ENCODE peak calls at places on chromosomes 7 and 10, in ten cellular contexts. E is ACHN, Y is T-cell, P is AML-193, O is NCI-H748 treated with DMSO at 0.1 percent for 48 hours, H is EL, S is NCI-H1694 treated with DMSO at 0.1 percent for 48 hours, Z is nucleus accumbens, G is M059J, L is iPS DF 6.9. D is an unnamed sample.

GRCh38 chr7:122143751-122144711 is at the start of gene AASS:
- DNase-seq in E (peak; percentile 99), Y (peak; percentile 69), P (no peak), O (peak; percentile 81), H (peak; percentile 96), S (peak; percentile 82), Z (peak; percentile 95), G (peak; percentile 91), L (peak; percentile 99), D (peak; percentile 99)

GRCh38 chr10:10320981-10321380 is 696.7 kb upstream of the CELF2 start:
- DNase-seq in E (no peak), Y (no peak), P (no peak), O (no peak), H (peak; percentile 38), S (no peak), Z (no peak), G (no peak), L (no peak), D (peak; percentile 8)

GRCh38 chr10:90470971-90471370 is 386.9 kb downstream of the HTR7 start:
- DNase-seq in E (no peak), Y (no peak), P (no peak), O (no peak), H (no peak), S (no peak), Z (no peak), G (peak; percentile 77), L (no peak), D (no peak)

GRCh38 chr7:46559194-46559576 is 638.1 kb upstream of the IGFBP3 start:
- DNase-seq in E (no peak), Y (no peak), P (no peak), O (no peak), H (peak; percentile 84), S (no peak), Z (no peak), G (peak; percentile 86), L (no peak), D (peak; percentile 7)

GRCh38 chr7:64879097-64879730 is 23.9 kb upstream of the ZNF273 start:
- DNase-seq in E (no peak), Y (no peak), P (no peak), O (no peak), H (no peak), S (no peak), Z (no peak), G (peak; percentile 60), L (no peak), D (no peak)

GRCh38 chr10:31263903-31264302 is 55.1 kb upstream of the ZEB1 start:
- DNase-seq in E (no peak), Y (no peak), P (no peak), O (no peak), H (peak; percentile 21), S (no peak), Z (no peak), G (peak; percentile 15), L (no peak), D (peak; percentile 48)

GRCh38 chr7:128174391-128174790 is 66.7 kb upstream of the LEP start:
- DNase-seq in E (no peak), Y (no peak), P (no peak), O (no peak), H (no peak), S (peak; percentile 98), Z (no peak), G (no peak), L (no peak), D (no peak)

GRCh38 chr7:5421626-5422323 is 1.9 kb downstream of the TNRC18 start:
- DNase-seq in E (peak; percentile 87), Y (no peak), P (no peak), O (no peak), H (peak; percentile 81), S (peak; percentile 45), Z (no peak), G (peak; percentile 85), L (no peak), D (peak; percentile 81)

GRCh38 chr10:128804411-128804810 is 662.6 kb upstream of the MGMT start:
- DNase-seq in E (no peak), Y (no peak), P (no peak), O (no peak), H (no peak), S (no peak), Z (no peak), G (no peak), L (no peak), D (no peak)

GRCh38 chr10:5159126-5159525 is 25.8 kb downstream of the AKR1C8 start:
- DNase-seq in E (no peak), Y (no peak), P (no peak), O (no peak), H (peak; percentile 12), S (no peak), Z (no peak), G (peak; percentile 25), L (no peak), D (peak; percentile 24)

GRCh38 chr10:110207805-110208613 is 604 bp downstream of the MXI1 start:
- DNase-seq in E (peak; percentile 35), Y (peak; percentile 47), P (peak; percentile 47), O (no peak), H (peak; percentile 43), S (peak; percentile 10), Z (no peak), G (peak; percentile 45), L (no peak), D (peak; percentile 57)

GRCh38 chr10:48288661-48289060 is 14.2 kb upstream of the FRMPD2 start:
- DNase-seq in E (no peak), Y (no peak), P (no peak), O (no peak), H (no peak), S (no peak), Z (no peak), G (peak; percentile 83), L (no peak), D (no peak)

GRCh38 chr10:114879541-114880158 is 58.1 kb downstream of the FHIP2A start:
- DNase-seq in E (peak; percentile 62), Y (peak; percentile 22), P (peak; percentile 18), O (peak; percentile 6), H (peak; percentile 41), S (no peak), Z (no peak), G (peak; percentile 27), L (no peak), D (peak; percentile 18)

GRCh38 chr10:31426425-31426824 is 107.4 kb downstream of the ZEB1 start:
- DNase-seq in E (peak; percentile 62), Y (no peak), P (no peak), O (no peak), H (peak; percentile 83), S (peak; percentile 2), Z (no peak), G (peak; percentile 76), L (no peak), D (peak; percentile 79)

GRCh38 chr7:96832107-96832506 is 122.5 kb upstream of the SEM1 start:
- DNase-seq in E (no peak), Y (no peak), P (no peak), O (no peak), H (no peak), S (no peak), Z (no peak), G (peak; percentile 7), L (no peak), D (no peak)

GRCh38 chr7:108618056-108618455 is 48.4 kb downstream of the DNAJB9 start:
- DNase-seq in E (no peak), Y (no peak), P (no peak), O (peak; percentile 68), H (no peak), S (no peak), Z (no peak), G (no peak), L (no peak), D (no peak)

GRCh38 chr10:26524161-26524831 is 86.2 kb downstream of the APBB1IP start:
- DNase-seq in E (no peak), Y (no peak), P (no peak), O (no peak), H (no peak), S (no peak), Z (no peak), G (no peak), L (no peak), D (no peak)

GRCh38 chr7:159108491-159108890 is 36.2 kb downstream of the VIPR2 start:
- DNase-seq in E (no peak), Y (no peak), P (no peak), O (no peak), H (no peak), S (no peak), Z (no peak), G (no peak), L (no peak), D (no peak)

GRCh38 chr10:103397191-103397825 is 882 bp downstream of the PDCD11 start:
- DNase-seq in E (peak; percentile 37), Y (no peak), P (no peak), O (no peak), H (peak; percentile 10), S (no peak), Z (no peak), G (no peak), L (no peak), D (peak; percentile 28)

GRCh38 chr10:102682441-102682840 is 31.8 kb downstream of the ARL3 start:
- DNase-seq in E (no peak), Y (no peak), P (no peak), O (no peak), H (no peak), S (no peak), Z (no peak), G (no peak), L (no peak), D (no peak)

GRCh38 chr7:45177801-45178200 is 20.2 kb downstream of the RAMP3 start:
- DNase-seq in E (no peak), Y (no peak), P (no peak), O (no peak), H (no peak), S (no peak), Z (no peak), G (no peak), L (no peak), D (no peak)

GRCh38 chr7:23487670-23488069 is 17.4 kb upstream of the IGF2BP3 start:
- DNase-seq in E (no peak), Y (no peak), P (no peak), O (no peak), H (no peak), S (no peak), Z (no peak), G (no peak), L (no peak), D (no peak)

GRCh38 chr10:974038-974784 is 14.0 kb upstream of the GTPBP4 start:
- DNase-seq in E (peak; percentile 82), Y (no peak), P (no peak), O (no peak), H (no peak), S (no peak), Z (no peak), G (no peak), L (no peak), D (no peak)

GRCh38 chr7:157570531-157571200 is 233.9 kb downstream of the DNAJB6 start:
- DNase-seq in E (no peak), Y (no peak), P (no peak), O (no peak), H (peak; percentile 5), S (no peak), Z (no peak), G (peak; percentile 80), L (no peak), D (no peak)

GRCh38 chr10:50623299-50624153 is at the start of gene SGMS1:
- DNase-seq in E (peak; percentile 88), Y (peak; percentile 63), P (peak; percentile 49), O (no peak), H (peak; percentile 86), S (peak; percentile 60), Z (peak; percentile 76), G (peak; percentile 81), L (no peak), D (peak; percentile 85)

D was measured in RKO.